ENCODE peak calls at places on chromosomes 13 and 19, in ten cellular contexts. I is dermis blood vessel endothelial cell; C is DMS53; Y is retina; V is progenitor cell of endocrine pancreas; R is stimulated activated CD8-positive, alpha-beta memory T cell treated with anti-CD3 and anti-CD28 coated beads, Interleukin-4, amount 100 ng/mL, for 4 hours; N is GM04504; L is psoas muscle; K is AG04450; F is activated T-cell treated with anti-CD3 and anti-CD28 coated beads, Interleukin-2, amount 50 U/mL, for 72 hours. Q is an unnamed sample.

GRCh38 chr19:45919678-45920077 is 5.1 kb upstream of the NANOS2 start:
- DNase-seq in I (no peak), C (no peak), Y (peak), V (no peak), R (no peak), N (no peak), L (no peak), K (no peak), F (no peak), Q (no peak)

GRCh38 chr19:10858204-10858828 is 10.1 kb downstream of the C19orf38 start:
- DNase-seq in I (peak), C (peak), Y (no peak), V (no peak), R (no peak), N (no peak), L (no peak), K (no peak), F (peak), Q (peak)

GRCh38 chr13:32947886-32948285 is 68.3 kb upstream of the KL start:
- DNase-seq in I (no peak), C (peak), Y (peak), V (no peak), R (no peak), N (no peak), L (no peak), K (no peak), F (no peak), Q (no peak)

GRCh38 chr19:1851581-1852293 is 3.5 kb upstream of the REXO1 start:
- DNase-seq in I (no peak), C (no peak), Y (peak), V (no peak), R (peak), N (no peak), L (peak), K (no peak), F (peak), Q (no peak)

GRCh38 chr19:11445141-11445540 is 9.7 kb downstream of the PRKCSH start:
- DNase-seq in I (no peak), C (no peak), Y (no peak), V (no peak), R (no peak), N (no peak), L (no peak), K (no peak), F (no peak), Q (no peak)

GRCh38 chr19:53907690-53908089 is 1.4 kb upstream of the CACNG7 start:
- DNase-seq in I (no peak), C (no peak), Y (no peak), V (no peak), R (no peak), N (no peak), L (no peak), K (no peak), F (no peak), Q (no peak)

GRCh38 chr13:77143325-77143907 is 116.5 kb upstream of the FBXL3 start:
- DNase-seq in I (no peak), C (peak), Y (no peak), V (no peak), R (no peak), N (no peak), L (no peak), K (no peak), F (no peak), Q (no peak)

GRCh38 chr19:6817179-6817578 is 44.7 kb downstream of the VAV1 start:
- DNase-seq in I (no peak), C (no peak), Y (no peak), V (no peak), R (no peak), N (no peak), L (no peak), K (no peak), F (no peak), Q (no peak)

GRCh38 chr13:60351326-60351725 is 45.7 kb upstream of the TDRD3 start:
- DNase-seq in I (no peak), C (no peak), Y (no peak), V (no peak), R (no peak), N (peak), L (no peak), K (peak), F (no peak), Q (peak)

GRCh38 chr13:29689548-29689947 is 94.1 kb upstream of the SLC7A1 start:
- DNase-seq in I (no peak), C (no peak), Y (no peak), V (no peak), R (no peak), N (no peak), L (no peak), K (no peak), F (no peak), Q (no peak)

GRCh38 chr19:1247747-1248453 is 483 bp upstream of the MIDN start:
- DNase-seq in I (peak), C (peak), Y (peak), V (no peak), R (peak), N (no peak), L (peak), K (no peak), F (peak), Q (peak)

GRCh38 chr13:94251801-94252200 is 227.7 kb downstream of the DCT start:
- DNase-seq in I (no peak), C (no peak), Y (no peak), V (no peak), R (no peak), N (peak), L (peak), K (no peak), F (no peak), Q (no peak)

GRCh38 chr19:16347706-16348105 is 23.1 kb downstream of the KLF2 start:
- DNase-seq in I (peak), C (no peak), Y (no peak), V (no peak), R (no peak), N (no peak), L (no peak), K (no peak), F (no peak), Q (peak)

GRCh38 chr19:50496189-50497029 is 14.6 kb downstream of the JOSD2 start:
- DNase-seq in I (no peak), C (peak), Y (peak), V (no peak), R (no peak), N (no peak), L (peak), K (no peak), F (no peak), Q (no peak)

GRCh38 chr13:43023244-43023931 is at the start of gene DNAJC15:
- DNase-seq in I (peak), C (peak), Y (peak), V (peak), R (peak), N (peak), L (peak), K (peak), F (peak), Q (peak)

GRCh38 chr13:23822252-23822824 is 66.9 kb downstream of the MIPEP start:
- DNase-seq in I (no peak), C (no peak), Y (no peak), V (no peak), R (no peak), N (no peak), L (no peak), K (no peak), F (no peak), Q (no peak)

GRCh38 chr19:18735752-18736151 is 52.3 kb downstream of the CRTC1 start:
- DNase-seq in I (no peak), C (peak), Y (no peak), V (no peak), R (no peak), N (no peak), L (no peak), K (no peak), F (no peak), Q (no peak)

GRCh38 chr13:48066310-48066989 is 28.5 kb downstream of the MED4 start:
- DNase-seq in I (peak), C (no peak), Y (no peak), V (no peak), R (no peak), N (no peak), L (no peak), K (no peak), F (peak), Q (no peak)

GRCh38 chr19:47309608-47310007 is at the start of gene C5AR1:
- DNase-seq in I (no peak), C (no peak), Y (no peak), V (no peak), R (no peak), N (no peak), L (no peak), K (no peak), F (no peak), Q (no peak)

GRCh38 chr13:47983070-47983469 is 18.0 kb downstream of the SUCLA2 start:
- DNase-seq in I (no peak), C (no peak), Y (no peak), V (no peak), R (no peak), N (no peak), L (no peak), K (no peak), F (no peak), Q (no peak)

GRCh38 chr19:5621945-5622464 is 571 bp downstream of the SAFB2 start:
- DNase-seq in I (no peak), C (no peak), Y (no peak), V (no peak), R (no peak), N (no peak), L (peak), K (no peak), F (peak), Q (peak)

GRCh38 chr19:8332976-8333770 is 9.9 kb downstream of the KANK3 start:
- DNase-seq in I (no peak), C (peak), Y (no peak), V (no peak), R (no peak), N (no peak), L (no peak), K (no peak), F (no peak), Q (no peak)

GRCh38 chr19:44684892-44685847 is 13.8 kb upstream of the CEACAM16 start:
- DNase-seq in I (peak), C (peak), Y (no peak), V (no peak), R (no peak), N (peak), L (no peak), K (peak), F (no peak), Q (peak)

GRCh38 chr13:30119476-30119875 is 187.9 kb downstream of the KATNAL1 start:
- DNase-seq in I (no peak), C (no peak), Y (no peak), V (no peak), R (no peak), N (peak), L (no peak), K (no peak), F (peak), Q (no peak)

GRCh38 chr13:112325941-112326645 is 50.1 kb upstream of the SPACA7 start:
- DNase-seq in I (no peak), C (no peak), Y (no peak), V (no peak), R (no peak), N (no peak), L (no peak), K (no peak), F (no peak), Q (no peak)

Q was measured in endothelial cell of umbilical vein.